ENCODE peak calls at places on chromosome 1, in six cellular contexts. One of them, this sample, is unnamed.

GRCh38 chr1:16348414-16349182 is 3.7 kb downstream of the FBXO42 start:
- DNase-seq in pancreas: no peak
- DNase-seq in heart right ventricle: no peak
- DNase-seq in CD8-positive, alpha-beta memory T cell: no peak
- DNase-seq in body of pancreas: no peak
- DNase-seq in H1: no peak
- DNase-seq in this sample: no peak

GRCh38 chr1:86741947-86742572 is 37.7 kb downstream of the SH3GLB1 start:
- DNase-seq in pancreas: no peak
- DNase-seq in CD8-positive, alpha-beta memory T cell: peak; percentile 29
- DNase-seq in H1: no peak
- DNase-seq in body of pancreas: peak; percentile 49
- DNase-seq in heart right ventricle: no peak
- DNase-seq in this sample: peak; percentile 47

GRCh38 chr1:180633092-180634045 is 1.5 kb downstream of the XPR1 start:
- DNase-seq in heart right ventricle: no peak
- DNase-seq in CD8-positive, alpha-beta memory T cell: no peak
- DNase-seq in H1: no peak
- DNase-seq in body of pancreas: no peak
- DNase-seq in pancreas: no peak
- DNase-seq in this sample: no peak

GRCh38 chr1:59568158-59568935 is 246.4 kb upstream of the HOOK1 start:
- DNase-seq in body of pancreas: no peak
- DNase-seq in H1: no peak
- DNase-seq in pancreas: no peak
- DNase-seq in heart right ventricle: no peak
- DNase-seq in CD8-positive, alpha-beta memory T cell: no peak
- DNase-seq in this sample: no peak

GRCh38 chr1:101697057-101697456 is 299.7 kb downstream of the OLFM3 start:
- DNase-seq in H1: no peak
- DNase-seq in heart right ventricle: no peak
- DNase-seq in CD8-positive, alpha-beta memory T cell: no peak
- DNase-seq in body of pancreas: no peak
- DNase-seq in pancreas: no peak
- DNase-seq in this sample: no peak

GRCh38 chr1:200242379-200243041 is 167.3 kb downstream of the ZNF281 start:
- DNase-seq in CD8-positive, alpha-beta memory T cell: no peak
- DNase-seq in body of pancreas: no peak
- DNase-seq in heart right ventricle: no peak
- DNase-seq in pancreas: no peak
- DNase-seq in H1: no peak
- DNase-seq in this sample: no peak

GRCh38 chr1:8962812-8963669 is 17.4 kb downstream of the CA6 start:
- DNase-seq in CD8-positive, alpha-beta memory T cell: peak; percentile 58
- DNase-seq in heart right ventricle: no peak
- DNase-seq in pancreas: no peak
- DNase-seq in H1: peak; percentile 76
- DNase-seq in body of pancreas: peak; percentile 39
- DNase-seq in this sample: peak; percentile 43

GRCh38 chr1:244069499-244069898 is 18.4 kb downstream of the ZBTB18 start:
- DNase-seq in pancreas: no peak
- DNase-seq in CD8-positive, alpha-beta memory T cell: no peak
- DNase-seq in H1: no peak
- DNase-seq in body of pancreas: no peak
- DNase-seq in heart right ventricle: no peak
- DNase-seq in this sample: peak; percentile 20

GRCh38 chr1:17757426-17757825 is 2.3 kb downstream of the ACTL8 start:
- DNase-seq in pancreas: no peak
- DNase-seq in CD8-positive, alpha-beta memory T cell: no peak
- DNase-seq in body of pancreas: no peak
- DNase-seq in H1: no peak
- DNase-seq in heart right ventricle: no peak
- DNase-seq in this sample: no peak

GRCh38 chr1:107572674-107573205 is 392.2 kb downstream of the VAV3 start:
- DNase-seq in CD8-positive, alpha-beta memory T cell: no peak
- DNase-seq in body of pancreas: peak; percentile 11
- DNase-seq in pancreas: no peak
- DNase-seq in H1: no peak
- DNase-seq in heart right ventricle: no peak
- DNase-seq in this sample: no peak

GRCh38 chr1:214396319-214396718 is 115.4 kb downstream of the SMYD2 start:
- DNase-seq in H1: no peak
- DNase-seq in CD8-positive, alpha-beta memory T cell: no peak
- DNase-seq in body of pancreas: no peak
- DNase-seq in pancreas: no peak
- DNase-seq in heart right ventricle: no peak
- DNase-seq in this sample: no peak

GRCh38 chr1:11330411-11330810 is 57.4 kb downstream of the UBIAD1 start:
- DNase-seq in pancreas: no peak
- DNase-seq in CD8-positive, alpha-beta memory T cell: no peak
- DNase-seq in body of pancreas: no peak
- DNase-seq in H1: no peak
- DNase-seq in heart right ventricle: no peak
- DNase-seq in this sample: no peak

GRCh38 chr1:241605146-241605805 is 34.9 kb downstream of the CHML start:
- DNase-seq in pancreas: no peak
- DNase-seq in H1: no peak
- DNase-seq in heart right ventricle: no peak
- DNase-seq in CD8-positive, alpha-beta memory T cell: no peak
- DNase-seq in body of pancreas: no peak
- DNase-seq in this sample: no peak

GRCh38 chr1:241607497-241607896 is 32.7 kb downstream of the CHML start:
- DNase-seq in heart right ventricle: no peak
- DNase-seq in H1: no peak
- DNase-seq in body of pancreas: no peak
- DNase-seq in pancreas: no peak
- DNase-seq in CD8-positive, alpha-beta memory T cell: no peak
- DNase-seq in this sample: no peak

GRCh38 chr1:241608379-241609033 is 31.7 kb downstream of the CHML start:
- DNase-seq in CD8-positive, alpha-beta memory T cell: no peak
- DNase-seq in H1: no peak
- DNase-seq in body of pancreas: no peak
- DNase-seq in pancreas: no peak
- DNase-seq in heart right ventricle: no peak
- DNase-seq in this sample: no peak

GRCh38 chr1:241603626-241604337 is 36.4 kb downstream of the CHML start:
- DNase-seq in H1: no peak
- DNase-seq in body of pancreas: no peak
- DNase-seq in CD8-positive, alpha-beta memory T cell: no peak
- DNase-seq in heart right ventricle: no peak
- DNase-seq in pancreas: no peak
- DNase-seq in this sample: no peak

DNA sequence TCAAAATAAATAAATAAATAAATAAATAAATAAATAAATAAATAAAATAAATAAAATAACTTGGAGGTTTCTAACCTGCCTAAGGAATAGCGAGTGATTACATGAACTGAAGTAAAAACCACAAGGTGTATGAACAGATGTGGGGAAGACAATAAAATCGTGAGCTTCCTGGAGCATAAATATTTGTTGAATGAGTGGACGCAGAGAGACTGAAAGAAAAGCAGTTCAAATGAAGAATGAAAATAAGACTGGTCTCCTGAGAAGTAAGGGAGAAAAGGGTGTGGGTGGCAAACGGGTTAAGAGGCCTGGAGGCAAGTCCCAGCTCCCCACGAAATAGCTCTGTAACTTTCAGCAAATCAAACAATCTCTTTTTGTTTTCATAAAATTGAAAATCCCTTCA is 33.6 kb downstream of the CHML start:
- DNase-seq in CD8-positive, alpha-beta memory T cell: no peak
- DNase-seq in H1: no peak
- DNase-seq in pancreas: no peak
- DNase-seq in heart right ventricle: no peak
- DNase-seq in body of pancreas: no peak
- DNase-seq in this sample: no peak
- H3K27ac ChIP-seq in CD8-positive, alpha-beta memory T cell: no peak overlapping the region
- H3K27ac ChIP-seq in H1: no peak overlapping the region
- H3K27ac ChIP-seq in pancreas: no peak overlapping the region
- H3K27ac ChIP-seq in heart right ventricle: no peak overlapping the region
- H3K27ac ChIP-seq in body of pancreas: no peak overlapping the region
- H3K27ac ChIP-seq in this sample: no peak overlapping the region

DNA sequence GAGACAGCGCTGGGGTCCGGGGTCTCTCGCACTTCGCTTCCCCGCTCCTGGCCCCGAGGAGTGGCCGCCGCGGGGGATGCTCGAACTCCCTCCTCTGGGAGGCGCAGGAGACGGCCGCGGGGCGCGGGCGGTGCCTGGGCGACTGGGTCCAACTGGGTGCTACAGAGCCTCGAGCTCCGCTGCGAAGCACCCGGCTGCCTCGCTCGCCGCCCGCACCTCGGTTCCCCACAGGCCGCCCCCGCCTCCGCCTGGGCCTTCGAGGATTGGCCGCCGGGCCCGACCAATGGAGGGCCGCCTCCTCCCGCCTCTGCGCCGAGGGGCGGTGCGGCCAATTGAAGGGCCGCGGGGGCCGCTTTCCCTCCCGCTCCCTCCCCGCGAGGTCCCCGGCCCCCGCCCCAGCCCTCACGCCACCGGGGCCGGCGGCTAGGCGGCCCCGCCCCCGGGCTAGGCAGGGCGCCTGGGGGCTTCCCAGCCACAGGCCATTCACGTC is at the start of gene CNN3:
- DNase-seq in CD8-positive, alpha-beta memory T cell: peak; percentile 79
- DNase-seq in pancreas: peak; percentile 89
- DNase-seq in body of pancreas: peak; percentile 91
- DNase-seq in H1: peak; percentile 92
- DNase-seq in heart right ventricle: peak; percentile 94
- DNase-seq in this sample: peak; percentile 92
- H3K27ac ChIP-seq in CD8-positive, alpha-beta memory T cell: no peak within 1 kb of the TSS
- H3K27ac ChIP-seq in pancreas: peak within 1 kb of the TSS; percentile 90
- H3K27ac ChIP-seq in body of pancreas: peak within 1 kb of the TSS; percentile 94
- H3K27ac ChIP-seq in H1: peak within 1 kb of the TSS; percentile 96
- H3K27ac ChIP-seq in heart right ventricle: peak within 1 kb of the TSS; percentile 97
- H3K27ac ChIP-seq in this sample: peak within 1 kb of the TSS; percentile 95

GRCh38 chr1:225744745-225745144 is 32.9 kb upstream of the SRP9 start:
- DNase-seq in pancreas: no peak
- DNase-seq in H1: no peak
- DNase-seq in heart right ventricle: no peak
- DNase-seq in CD8-positive, alpha-beta memory T cell: no peak
- DNase-seq in body of pancreas: no peak
- DNase-seq in this sample: no peak
- H3K27ac ChIP-seq in pancreas: no peak overlapping the region
- H3K27ac ChIP-seq in H1: no peak overlapping the region
- H3K27ac ChIP-seq in heart right ventricle: no peak overlapping the region
- H3K27ac ChIP-seq in CD8-positive, alpha-beta memory T cell: no peak overlapping the region
- H3K27ac ChIP-seq in body of pancreas: no peak overlapping the region
- H3K27ac ChIP-seq in this sample: peak overlapping the region; percentile 87

DNA sequence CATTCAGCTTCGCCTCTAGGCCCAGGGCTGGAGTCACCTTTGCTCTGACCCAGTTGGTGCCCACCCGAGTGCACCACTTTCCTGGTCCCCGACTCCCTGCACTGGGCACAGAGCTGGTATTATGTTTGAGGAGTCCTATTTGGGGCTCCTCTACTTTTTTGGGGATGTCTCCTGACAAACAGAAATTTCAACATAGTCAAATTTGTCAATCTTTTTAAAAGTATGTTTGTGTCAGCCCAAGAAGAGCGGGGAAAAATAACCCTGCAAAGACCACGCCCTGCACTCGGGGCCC is 11.6 kb downstream of the FAM229A start:
- DNase-seq in CD8-positive, alpha-beta memory T cell: no peak
- DNase-seq in H1: no peak
- DNase-seq in pancreas: no peak
- DNase-seq in body of pancreas: no peak
- DNase-seq in heart right ventricle: no peak
- DNase-seq in this sample: no peak
- H3K27ac ChIP-seq in CD8-positive, alpha-beta memory T cell: no peak overlapping the region
- H3K27ac ChIP-seq in H1: no peak overlapping the region
- H3K27ac ChIP-seq in pancreas: peak overlapping the region; percentile 88
- H3K27ac ChIP-seq in body of pancreas: peak overlapping the region; percentile 97
- H3K27ac ChIP-seq in heart right ventricle: peak overlapping the region; percentile 95
- H3K27ac ChIP-seq in this sample: peak overlapping the region; percentile 96

DNA sequence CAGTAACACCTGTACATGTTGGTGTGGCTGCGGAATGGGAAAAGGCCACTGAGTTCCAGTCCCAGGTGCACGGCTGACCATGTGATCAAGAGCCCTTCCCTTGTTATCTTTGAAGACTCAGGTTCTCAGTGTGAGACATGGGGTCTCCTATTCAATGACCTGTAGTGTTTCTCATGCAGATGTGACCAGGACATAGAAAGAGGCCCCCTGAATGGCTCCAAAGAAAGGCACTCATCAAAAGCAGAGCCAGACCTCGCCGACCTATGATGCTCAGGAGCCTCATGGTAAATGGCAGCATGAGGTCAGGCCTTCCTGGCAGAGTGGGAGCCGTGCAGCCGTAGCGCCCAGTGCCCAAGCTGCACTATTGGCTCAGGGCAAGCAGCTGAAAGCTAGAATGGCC is 42.3 kb upstream of the HAO2 start:
- DNase-seq in H1: no peak
- DNase-seq in pancreas: no peak
- DNase-seq in heart right ventricle: no peak
- DNase-seq in body of pancreas: no peak
- DNase-seq in CD8-positive, alpha-beta memory T cell: no peak
- DNase-seq in this sample: no peak
- H3K27ac ChIP-seq in H1: no peak overlapping the region
- H3K27ac ChIP-seq in pancreas: no peak overlapping the region
- H3K27ac ChIP-seq in heart right ventricle: no peak overlapping the region
- H3K27ac ChIP-seq in body of pancreas: no peak overlapping the region
- H3K27ac ChIP-seq in CD8-positive, alpha-beta memory T cell: no peak overlapping the region
- H3K27ac ChIP-seq in this sample: no peak overlapping the region

DNA sequence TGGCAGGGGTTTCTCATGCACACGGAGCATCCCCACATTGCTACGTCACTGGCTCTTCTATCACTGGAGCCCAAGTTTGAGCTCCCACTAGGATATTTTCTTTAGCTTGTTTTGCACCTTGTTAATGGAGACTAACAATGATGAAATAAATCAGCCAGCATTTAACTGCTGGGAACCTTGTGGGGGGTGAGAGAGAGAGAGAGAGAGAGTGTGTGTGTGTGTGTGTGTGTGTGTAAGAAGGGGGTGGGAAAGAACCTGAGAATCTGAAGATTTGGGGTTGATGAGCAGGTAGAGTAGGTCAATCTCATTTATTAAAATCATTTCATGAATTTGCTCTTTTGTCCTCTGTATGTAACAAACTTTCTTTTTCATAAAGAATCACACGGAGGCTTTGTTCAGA is 624 bp downstream of the C8B start:
- DNase-seq in CD8-positive, alpha-beta memory T cell: no peak
- DNase-seq in heart right ventricle: no peak
- DNase-seq in H1: no peak
- DNase-seq in body of pancreas: no peak
- DNase-seq in pancreas: no peak
- DNase-seq in this sample: no peak
- H3K27ac ChIP-seq in CD8-positive, alpha-beta memory T cell: no peak overlapping the region
- H3K27ac ChIP-seq in heart right ventricle: no peak overlapping the region
- H3K27ac ChIP-seq in H1: no peak overlapping the region
- H3K27ac ChIP-seq in body of pancreas: no peak overlapping the region
- H3K27ac ChIP-seq in pancreas: no peak overlapping the region
- H3K27ac ChIP-seq in this sample: no peak overlapping the region

This sample was measured in stomach.